ENCODE peak calls at places on chromosome 13, in eight cellular contexts. F, H, L, N, O, Z, U and V are unnamed samples. For H3K27me3, the result is how much of the 10 kb centered on the place peaks cover.

GRCh38 chr13:20272571-20273171 is 40.6 kb upstream of the GJB6 start:
- DNase-seq in U (no peak), F (no peak), N (no peak), Z (no peak), H (no peak), O (no peak), L (no peak), V (no peak)

GRCh38 chr13:41916173-41916954 is 44.5 kb downstream of the VWA8 start:
- DNase-seq in H (no peak), U (no peak), Z (no peak), N (no peak), O (no peak), L (no peak), F (no peak), V (peak)

GRCh38 chr13:93624371-93624777 is 397.8 kb downstream of the GPC6 start:
- DNase-seq in U (no peak), N (no peak), Z (no peak), H (no peak), F (no peak), L (no peak), O (no peak), V (no peak)

GRCh38 chr13:45537506-45537905 is 72.8 kb downstream of the COG3 start:
- DNase-seq in N (no peak), Z (no peak), F (no peak), U (no peak), H (no peak), L (no peak), O (no peak), V (no peak)

GRCh38 chr13:20394506-20394905 is 131.2 kb downstream of the CRYL1 start:
- DNase-seq in Z (no peak), N (no peak), U (no peak), L (no peak), O (no peak), H (no peak), F (no peak), V (no peak)

GRCh38 chr13:78657699-78658629 is 991 bp downstream of the OBI1 start:
- DNase-seq in H (no peak), U (no peak), F (no peak), O (no peak), L (no peak), Z (no peak), N (no peak), V (no peak)

GRCh38 chr13:35874704-35875103 is 256.5 kb downstream of the DCLK1 start:
- DNase-seq in Z (peak), H (peak), N (no peak), U (no peak), O (peak), F (no peak), L (peak), V (no peak)

GRCh38 chr13:54449922-54450321 is 1421.3 kb downstream of the OLFM4 start:
- DNase-seq in F (no peak), L (no peak), O (no peak), N (no peak), H (no peak), U (no peak), Z (no peak), V (no peak)

GRCh38 chr13:114043421-114044053 is 69.7 kb upstream of the C13orf46 start:
- DNase-seq in H (peak), L (peak), N (no peak), O (peak), Z (peak), U (peak), F (no peak), V (no peak)

GRCh38 chr13:47680752-47681151 is 320.3 kb downstream of the SUCLA2 start:
- DNase-seq in F (no peak), Z (no peak), L (no peak), N (no peak), U (no peak), O (no peak), H (no peak), V (peak)

GRCh38 chr13:35925669-35926068 is 205.5 kb downstream of the DCLK1 start:
- DNase-seq in N (no peak), O (no peak), H (no peak), F (no peak), Z (no peak), L (no peak), U (no peak), V (no peak)

DNA sequence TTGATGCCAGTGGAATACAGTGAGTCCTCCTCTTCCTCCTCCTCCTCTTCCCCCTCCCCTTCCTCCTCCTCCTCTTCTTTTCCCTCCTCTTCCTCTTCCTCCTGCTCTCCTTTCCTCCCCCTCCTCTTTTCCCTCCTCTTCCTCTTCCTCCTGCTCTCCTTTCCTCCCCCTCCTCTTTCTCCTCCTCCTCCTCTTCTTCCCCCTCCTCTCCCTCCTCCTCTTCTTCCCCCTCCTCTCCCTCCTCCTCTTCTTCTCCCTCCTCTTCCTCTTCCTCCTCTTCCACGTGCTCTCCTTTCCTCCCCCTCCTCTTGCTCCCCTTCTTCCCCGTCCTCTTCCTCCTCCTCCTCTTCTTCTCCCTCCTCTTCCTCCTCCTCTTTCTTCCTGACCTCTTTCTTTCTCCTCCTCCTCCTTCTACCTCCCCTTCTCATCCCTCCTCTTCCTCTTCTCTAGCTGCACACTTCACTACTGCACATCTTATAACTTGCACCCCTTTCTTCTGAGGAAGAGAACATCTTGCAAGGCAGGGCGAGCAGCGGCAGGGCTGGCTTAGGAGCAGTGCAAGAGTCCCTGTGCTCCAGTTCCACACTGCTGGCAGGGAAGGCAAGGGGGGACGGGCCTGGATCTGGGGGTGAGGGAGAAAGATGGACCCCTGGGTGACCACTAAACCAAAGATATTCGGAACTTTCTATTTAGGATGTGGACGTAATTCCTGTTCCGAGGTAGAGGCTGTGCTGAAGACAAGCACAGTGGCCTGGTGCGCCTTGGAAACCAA is 5.6 kb downstream of the PDX1 start:
- DNase-seq in L (no peak), Z (no peak), N (no peak), O (no peak), H (no peak), F (no peak), U (no peak), V (no peak)
- H3K27me3 ChIP-seq in L (under half), Z (half or more), N (half or more), O (half or more), H (half or more), F (under half), U (half or more), V (half or more)

DNA sequence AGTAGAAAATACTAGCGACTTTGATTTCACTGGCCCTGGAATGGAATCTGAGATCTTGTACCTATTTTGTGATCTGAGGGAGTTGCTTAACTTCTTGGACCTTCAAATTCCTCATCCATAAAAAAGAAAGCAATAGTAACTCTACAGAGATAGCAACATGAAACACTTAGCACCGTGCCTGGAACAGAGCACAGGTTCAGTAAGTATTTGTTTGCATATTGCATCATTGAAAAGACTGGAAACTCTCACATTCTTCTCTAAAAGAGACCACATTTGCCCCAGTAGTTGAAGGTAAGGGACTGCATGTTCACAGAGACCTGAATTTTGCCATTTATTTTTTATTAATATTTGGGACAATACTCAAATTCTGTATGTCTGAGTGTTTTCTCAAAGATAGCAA is 358.1 kb downstream of the COG6 start:
- DNase-seq in F (no peak), U (no peak), O (no peak), Z (no peak), L (no peak), H (no peak), N (no peak), V (no peak)
- H3K27me3 ChIP-seq in F (under half), U (under half), O (under half), Z (under half), L (under half), H (under half), N (under half), V (under half)

GRCh38 chr13:112331675-112332074 is 44.5 kb upstream of the SPACA7 start:
- DNase-seq in O (no peak), F (no peak), Z (no peak), H (no peak), N (no peak), U (no peak), L (no peak), V (no peak)

GRCh38 chr13:112332727-112333126 is 43.4 kb upstream of the SPACA7 start:
- DNase-seq in L (no peak), O (no peak), U (no peak), N (no peak), F (no peak), Z (no peak), H (no peak), V (no peak)

GRCh38 chr13:112330479-112331407 is 45.4 kb upstream of the SPACA7 start:
- DNase-seq in H (no peak), Z (no peak), O (no peak), L (no peak), U (no peak), F (no peak), N (no peak), V (no peak)

GRCh38 chr13:112333756-112334543 is 42.2 kb upstream of the SPACA7 start:
- DNase-seq in L (no peak), H (no peak), F (no peak), O (no peak), Z (no peak), N (no peak), U (no peak), V (no peak)

DNA sequence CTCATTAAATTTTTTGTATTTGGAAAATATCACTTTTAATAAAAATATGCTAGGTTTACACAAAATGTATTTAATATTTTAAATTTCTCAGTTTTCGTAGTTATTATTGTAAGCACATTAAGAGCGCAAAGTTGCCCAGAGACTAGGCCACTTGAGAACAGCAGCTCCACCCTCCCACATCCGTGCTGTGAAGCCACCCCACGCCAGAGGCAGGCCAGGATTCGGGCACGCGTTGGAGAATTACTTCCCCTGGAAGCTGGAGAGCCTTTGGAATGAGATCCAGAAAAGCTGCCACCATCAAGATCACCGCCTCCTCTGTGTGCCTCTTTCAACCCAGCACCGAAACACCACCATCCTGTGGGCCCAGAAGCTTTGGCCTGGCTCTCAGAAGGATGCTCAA is 41.0 kb upstream of the SPACA7 start:
- DNase-seq in H (no peak), U (no peak), F (no peak), L (no peak), O (no peak), N (no peak), Z (no peak), V (no peak)
- H3K27me3 ChIP-seq in H (under half), U (under half), F (under half), L (under half), O (under half), N (under half), Z (half or more), V (under half)

DNA sequence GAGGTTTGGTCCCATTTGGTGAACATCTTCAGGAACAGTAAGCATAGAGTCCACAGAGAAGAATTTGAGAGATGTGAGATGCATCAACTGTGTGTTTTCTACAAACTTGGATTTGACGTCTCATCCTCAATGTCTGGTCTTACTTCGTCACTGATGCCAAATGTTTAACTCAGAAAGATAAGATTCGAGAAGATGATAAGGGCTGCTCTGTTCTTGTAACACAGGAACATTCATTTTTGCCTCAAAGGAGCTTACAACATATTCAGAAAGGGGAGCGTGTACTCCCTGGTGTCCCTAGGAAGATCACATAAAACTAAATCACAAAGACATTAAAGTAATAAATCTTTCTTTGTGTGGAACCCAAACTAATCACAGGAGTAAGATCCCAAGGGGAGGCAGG is 247.6 kb upstream of the IRS2 start:
- DNase-seq in O (no peak), U (no peak), Z (no peak), F (no peak), N (no peak), H (no peak), L (no peak), V (no peak)
- H3K27me3 ChIP-seq in O (under half), U (under half), Z (under half), F (under half), N (under half), H (under half), L (under half), V (under half)

DNA sequence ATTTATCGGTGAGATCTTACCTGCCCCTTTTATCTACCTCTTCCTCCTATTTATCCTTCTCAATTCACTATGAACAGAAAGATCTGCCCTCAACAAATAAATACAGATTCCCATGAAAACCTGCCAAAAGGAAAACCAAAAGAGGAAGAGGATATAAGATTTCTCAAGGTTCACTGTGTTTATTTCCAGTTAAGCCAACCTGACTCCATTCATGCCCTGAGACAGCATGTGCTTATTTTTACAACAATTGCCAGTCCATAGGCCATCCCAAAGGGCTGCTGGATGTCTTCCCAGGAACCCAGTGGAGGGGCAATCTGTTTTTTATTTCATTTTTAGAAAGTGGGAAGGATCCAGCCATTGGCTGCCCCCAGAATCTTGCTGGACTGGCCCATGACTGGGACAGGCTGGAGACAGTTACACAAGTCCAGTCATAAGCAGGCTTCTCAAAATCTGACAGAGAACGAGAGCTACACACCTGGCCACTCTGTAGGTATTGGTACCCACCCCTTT is 209.1 kb downstream of the IRS2 start:
- DNase-seq in N (no peak), O (no peak), F (no peak), H (no peak), L (no peak), Z (no peak), U (no peak), V (no peak)
- H3K27me3 ChIP-seq in N (under half), O (under half), F (under half), H (under half), L (under half), Z (under half), U (under half), V (under half)

GRCh38 chr13:99162543-99162942 is 38.1 kb upstream of the UBAC2 start:
- DNase-seq in U (no peak), N (no peak), L (no peak), H (no peak), O (no peak), Z (no peak), F (no peak), V (no peak)
- H3K27me3 ChIP-seq in U (under half), N (under half), L (under half), H (under half), O (under half), Z (under half), F (under half), V (under half)

DNA sequence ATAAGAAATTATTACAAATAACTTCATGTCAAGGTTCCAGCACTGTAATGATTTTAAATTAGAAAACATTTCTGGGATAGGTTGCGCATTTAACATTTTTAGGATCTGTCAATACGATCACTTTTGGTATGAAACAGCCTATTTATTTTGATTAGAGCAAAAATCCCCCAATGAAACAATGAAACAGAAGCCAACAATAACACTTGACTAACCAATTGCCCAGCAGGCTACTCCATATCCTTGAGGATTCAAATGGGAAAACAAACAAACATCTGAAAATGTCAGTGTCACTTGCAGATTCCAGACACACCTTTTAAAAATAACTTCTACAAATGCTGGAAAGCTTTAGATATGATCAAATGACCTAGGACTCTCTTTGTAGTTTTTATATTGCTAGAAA is 1412.5 kb upstream of the PRR20A start:
- DNase-seq in O (no peak), Z (no peak), N (no peak), U (no peak), H (no peak), L (no peak), F (no peak), V (no peak)
- H3K27me3 ChIP-seq in O (under half), Z (under half), N (under half), U (under half), H (under half), L (under half), F (under half), V (under half)

GRCh38 chr13:22077764-22078163 is 406.9 kb downstream of the FGF9 start:
- DNase-seq in L (no peak), Z (no peak), N (no peak), O (no peak), H (no peak), F (no peak), U (no peak), V (no peak)
- H3K27me3 ChIP-seq in L (under half), Z (under half), N (under half), O (under half), H (under half), F (under half), U (under half), V (under half)

GRCh38 chr13:99405966-99406365 is 95.3 kb upstream of the TM9SF2 start:
- DNase-seq in Z (no peak), N (no peak), F (no peak), H (no peak), U (no peak), L (no peak), O (no peak), V (no peak)

GRCh38 chr13:99408703-99409000 is 92.6 kb upstream of the TM9SF2 start:
- DNase-seq in H (no peak), L (no peak), O (no peak), N (no peak), F (no peak), U (no peak), Z (no peak), V (no peak)

GRCh38 chr13:99406799-99407201 is 94.5 kb upstream of the TM9SF2 start:
- DNase-seq in N (no peak), L (no peak), O (no peak), H (no peak), U (no peak), F (no peak), Z (no peak), V (no peak)

GRCh38 chr13:99404005-99404755 is 97.0 kb upstream of the GPR183 start:
- DNase-seq in O (no peak), N (no peak), H (no peak), L (no peak), U (no peak), Z (no peak), F (no peak), V (no peak)

DNA sequence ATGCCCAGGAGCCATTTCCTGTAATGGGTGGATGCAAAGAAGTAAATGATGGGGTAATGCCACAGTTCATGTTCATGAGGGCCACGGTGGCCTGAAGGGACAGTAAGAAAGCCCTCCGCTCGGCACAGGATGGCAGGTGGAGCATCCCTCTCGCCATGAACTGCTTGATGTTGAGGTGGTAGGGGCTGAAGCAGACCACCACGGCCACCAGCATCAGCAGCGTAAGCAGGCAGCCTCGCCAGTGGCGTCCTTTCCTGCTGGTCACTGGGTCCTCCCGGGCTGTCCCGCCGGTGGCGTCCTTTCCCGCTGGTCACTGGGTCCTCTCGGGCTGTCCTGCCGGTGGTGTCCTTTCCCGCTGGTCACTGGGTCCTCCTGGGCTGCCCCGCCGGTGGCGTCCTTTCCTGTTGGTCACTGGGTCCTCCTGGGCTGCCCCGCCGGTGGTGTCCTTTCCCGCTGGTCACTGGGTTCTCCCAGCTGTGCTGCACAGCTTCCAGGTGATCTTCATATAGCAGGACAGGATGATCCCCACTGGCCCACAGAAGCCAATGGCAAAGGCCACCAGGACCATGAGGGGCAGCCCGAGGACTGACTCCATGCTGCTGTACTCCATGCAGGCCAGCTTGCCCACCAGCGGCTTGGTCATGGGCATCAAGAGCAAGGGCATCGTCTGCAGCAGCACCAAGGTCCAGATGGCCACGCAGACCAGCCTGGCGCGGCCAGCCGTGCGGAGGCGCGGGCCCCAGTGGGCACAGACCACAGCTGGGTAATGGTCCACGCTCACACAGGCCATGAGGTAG is 93.2 kb upstream of the TM9SF2 start:
- DNase-seq in U (no peak), H (no peak), N (no peak), F (no peak), Z (no peak), O (no peak), L (no peak), V (no peak)
- H3K27me3 ChIP-seq in U (under half), H (under half), N (under half), F (under half), Z (under half), O (under half), L (under half), V (under half)

GRCh38 chr13:99821741-99822140 is 149.8 kb downstream of the ZIC5 start:
- DNase-seq in N (no peak), O (no peak), Z (no peak), F (no peak), H (no peak), L (no peak), U (no peak), V (no peak)

GRCh38 chr13:99827011-99827410 is 144.6 kb downstream of the ZIC5 start:
- DNase-seq in F (no peak), H (no peak), Z (no peak), L (no peak), N (no peak), O (no peak), U (no peak), V (no peak)

GRCh38 chr13:99819962-99820361 is 151.6 kb downstream of the ZIC5 start:
- DNase-seq in L (no peak), F (no peak), U (no peak), O (no peak), Z (no peak), N (no peak), H (no peak), V (no peak)

GRCh38 chr13:99823961-99824360 is 147.6 kb downstream of the ZIC5 start:
- DNase-seq in U (no peak), L (no peak), N (no peak), Z (no peak), H (no peak), F (no peak), O (no peak), V (no peak)

GRCh38 chr13:99822820-99823219 is 148.7 kb downstream of the ZIC5 start:
- DNase-seq in Z (no peak), L (no peak), F (no peak), H (no peak), U (no peak), O (no peak), N (no peak), V (no peak)
- H3K27me3 ChIP-seq in Z (under half), L (under half), F (under half), H (under half), U (under half), O (under half), N (under half), V (under half)